ENCODE peak calls at places on chromosomes 12 and 14, in six cellular contexts. F is HTR-8/SVneo; T is CD4-positive, alpha-beta T cell; L is activated CD4-positive, alpha-beta T cell treated with anti-CD3 and anti-CD28 coated beads for 24 hours; C is choroid plexus epithelial cell; A is CD8-positive, alpha-beta memory T cell. S is an unnamed sample.

GRCh38 chr12:98354520-98354919 is 160.9 kb upstream of the TMPO start:
- DNase-seq in F (no peak), T (no peak), L (no peak), C (no peak), A (no peak), S (no peak)

GRCh38 chr12:62793256-62794217 is 141.4 kb downstream of the PPM1H start:
- DNase-seq in F (peak), T (peak), L (peak), C (peak), A (peak), S (peak)

GRCh38 chr12:91053951-91054715 is 3.7 kb downstream of the KERA start:
- DNase-seq in F (no peak), T (no peak), L (no peak), C (peak), A (no peak), S (peak)

GRCh38 chr14:105881021-105881930 is 354.9 kb downstream of the TMEM121 start:
- DNase-seq in F (no peak), T (no peak), L (no peak), C (no peak), A (peak), S (no peak)

GRCh38 chr12:14317362-14318146 is 47.9 kb upstream of the ATF7IP start:
- DNase-seq in F (no peak), T (no peak), L (no peak), C (no peak), A (no peak), S (no peak)

GRCh38 chr12:69331482-69331845 is 16.7 kb upstream of the LYZ start:
- DNase-seq in F (no peak), T (no peak), L (no peak), C (no peak), A (no peak), S (no peak)

GRCh38 chr14:81275995-81276698 is 55.4 kb upstream of the GTF2A1 start:
- DNase-seq in F (no peak), T (no peak), L (no peak), C (no peak), A (no peak), S (no peak)

GRCh38 chr12:121860257-121860656 is 1.6 kb upstream of the HPD start:
- DNase-seq in F (no peak), T (no peak), L (no peak), C (no peak), A (no peak), S (no peak)

GRCh38 chr12:88579572-88579940 is 715 bp downstream of the KITLG start:
- DNase-seq in F (no peak), T (no peak), L (no peak), C (peak), A (no peak), S (peak)

GRCh38 chr12:51798507-51798906 is 50.0 kb downstream of the FIGNL2 start:
- DNase-seq in F (no peak), T (no peak), L (no peak), C (no peak), A (no peak), S (no peak)

GRCh38 chr12:16112626-16113560 is 164.6 kb downstream of the SLC15A5 start:
- DNase-seq in F (no peak), T (no peak), L (no peak), C (peak), A (no peak), S (no peak)

GRCh38 chr12:89988156-89988555 is 279.5 kb upstream of the ATP2B1 start:
- DNase-seq in F (no peak), T (no peak), L (no peak), C (no peak), A (no peak), S (no peak)